ENCODE peak calls at places on chromosomes 4 and X, in eight cellular contexts. M, H, S, X, I, E, N and A are unnamed samples.

GRCh38 chr4:128924951-128925350 is 115.5 kb downstream of the JADE1 start:
- DNase-seq in M (no peak), H (no peak), S (no peak), X (no peak), I (no peak), E (no peak), N (no peak), A (no peak)

GRCh38 chrX:148698221-148698620 is 197.8 kb downstream of the AFF2 start:
- DNase-seq in M (no peak), H (no peak), S (no peak), X (no peak), I (no peak), E (no peak), N (no peak), A (no peak)

GRCh38 chrX:124401696-124402095 is 55.3 kb downstream of the SH2D1A start:
- DNase-seq in M (no peak), H (no peak), S (no peak), X (no peak), I (no peak), E (no peak), N (no peak), A (no peak)

GRCh38 chr4:38560763-38561558 is 103.0 kb upstream of the KLF3 start:
- DNase-seq in M (no peak), H (no peak), S (no peak), X (peak; percentile 54), I (no peak), E (no peak), N (no peak), A (no peak)

GRCh38 chr4:114358901-114359300 is 239.7 kb upstream of the UGT8 start:
- DNase-seq in M (no peak), H (no peak), S (no peak), X (no peak), I (no peak), E (no peak), N (no peak), A (no peak)

GRCh38 chrX:20829665-20830481 is 544.3 kb upstream of the CNKSR2 start:
- DNase-seq in M (no peak), H (no peak), S (no peak), X (no peak), I (no peak), E (no peak), N (no peak), A (no peak)

GRCh38 chr4:150739591-150739990 is 157.6 kb downstream of the MAB21L2 start:
- DNase-seq in M (no peak), H (no peak), S (no peak), X (no peak), I (no peak), E (no peak), N (no peak), A (no peak)

GRCh38 chr4:74932832-74933561 is at the start of gene PARM1:
- DNase-seq in M (peak; percentile 80), H (peak; percentile 83), S (peak; percentile 39), X (no peak), I (peak; percentile 95), E (peak; percentile 88), N (peak; percentile 95), A (peak; percentile 94)

GRCh38 chrX:141341341-141341740 is 99.0 kb upstream of the SPANXC start:
- DNase-seq in M (no peak), H (no peak), S (no peak), X (no peak), I (no peak), E (no peak), N (no peak), A (no peak)

GRCh38 chr4:3759236-3759635 is 6.9 kb upstream of the ADRA2C start:
- DNase-seq in M (no peak), H (no peak), S (no peak), X (no peak), I (no peak), E (no peak), N (no peak), A (no peak)

GRCh38 chr4:175971393-175972179 is 94.1 kb upstream of the WDR17 start:
- DNase-seq in M (no peak), H (no peak), S (no peak), X (no peak), I (no peak), E (no peak), N (no peak), A (no peak)

GRCh38 chrX:106707771-106708454 is 18.6 kb upstream of the RNF128 start:
- DNase-seq in M (no peak), H (no peak), S (no peak), X (no peak), I (no peak), E (no peak), N (no peak), A (no peak)

GRCh38 chr4:26731342-26731741 is 129.3 kb upstream of the STIM2 start:
- DNase-seq in M (no peak), H (no peak), S (no peak), X (peak; percentile 13), I (no peak), E (no peak), N (no peak), A (no peak)

GRCh38 chr4:77240469-77241066 is 83.6 kb downstream of the CCNG2 start:
- DNase-seq in M (peak; percentile 63), H (no peak), S (no peak), X (no peak), I (peak; percentile 81), E (peak; percentile 39), N (no peak), A (peak; percentile 44)

GRCh38 chr4:77235289-77235854 is 78.4 kb downstream of the CCNG2 start:
- DNase-seq in M (no peak), H (no peak), S (no peak), X (no peak), I (no peak), E (no peak), N (no peak), A (no peak)

GRCh38 chr4:77232653-77233052 is 75.6 kb downstream of the CCNG2 start:
- DNase-seq in M (no peak), H (no peak), S (no peak), X (no peak), I (no peak), E (no peak), N (no peak), A (no peak)

DNA sequence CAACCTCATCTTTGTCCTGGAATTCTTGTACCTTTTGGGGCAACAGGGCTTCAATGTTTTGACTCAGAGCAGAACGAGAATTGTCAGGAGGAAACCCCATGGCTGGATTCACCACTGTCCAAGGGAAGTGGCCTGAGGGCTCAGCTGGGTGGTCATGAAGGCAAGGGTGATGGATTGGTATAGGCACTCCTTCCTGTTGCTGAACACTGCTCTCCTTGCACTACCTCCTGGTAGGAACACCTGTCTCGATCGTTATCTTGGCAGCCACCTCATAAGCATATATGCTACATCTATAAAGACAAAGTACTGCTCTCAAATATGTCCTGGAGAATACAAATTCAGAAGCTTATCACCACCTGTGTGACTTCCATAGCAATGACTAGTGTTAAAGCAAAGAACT is 79.8 kb downstream of the CCNG2 start:
- DNase-seq in M (no peak), H (no peak), S (no peak), X (no peak), I (no peak), E (no peak), N (no peak), A (no peak)
- H3K27me3 ChIP-seq in M (no peaks in the 10 kb centered on the region), H (no peaks in the 10 kb centered on the region), S (no peaks in the 10 kb centered on the region), X (no peaks in the 10 kb centered on the region), I (no peaks in the 10 kb centered on the region), E (no peaks in the 10 kb centered on the region), N (no peaks in the 10 kb centered on the region), A (no peaks in the 10 kb centered on the region)

DNA sequence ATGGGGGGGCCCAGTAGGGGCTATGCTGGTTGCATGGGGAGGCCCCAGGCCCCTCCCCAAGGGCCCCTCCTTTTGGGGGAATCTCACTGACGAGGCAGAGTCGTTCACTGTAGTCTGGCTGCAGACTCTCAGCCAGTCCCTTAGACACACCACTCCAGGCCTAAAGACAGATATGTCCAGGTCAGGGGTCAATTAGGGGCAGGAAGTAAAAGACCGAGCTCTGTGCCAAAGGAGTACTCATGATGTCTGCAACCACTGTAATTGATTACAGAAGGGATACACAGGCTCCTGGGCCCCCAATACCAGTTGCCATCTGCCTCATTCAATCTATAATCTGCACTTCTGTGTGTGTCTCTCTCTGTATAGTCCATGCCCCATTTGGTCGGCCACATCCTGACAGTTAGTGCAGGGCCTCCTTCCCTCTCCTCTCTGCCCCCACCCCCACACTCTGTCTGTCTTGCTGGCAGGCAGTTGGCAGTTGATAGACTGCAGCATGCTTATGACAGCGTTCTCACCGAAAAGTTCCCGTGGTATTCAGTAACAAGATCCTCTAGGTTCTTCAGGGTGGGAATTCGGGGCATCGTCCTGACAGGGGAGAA is 1.3 kb upstream of the CXorf65 start:
- DNase-seq in M (no peak), H (peak; percentile 50), S (no peak), X (no peak), I (peak; percentile 76), E (no peak), N (no peak), A (no peak)
- TF ChIP-seq POLR2A in M (no peak), H (no peak), S (no peak), X (no peak), I (no peak), E (no peak), N (no peak), A (no peak)

GRCh38 chrX:11135483-11136185 is 24.5 kb downstream of the HCCS start:
- DNase-seq in M (no peak), H (no peak), S (no peak), X (no peak), I (no peak), E (no peak), N (no peak), A (no peak)

GRCh38 chrX:11125079-11125478 is 13.9 kb downstream of the HCCS start:
- DNase-seq in M (no peak), H (no peak), S (no peak), X (no peak), I (no peak), E (no peak), N (no peak), A (no peak)

GRCh38 chrX:11129546-11129945 is 18.4 kb downstream of the HCCS start:
- DNase-seq in M (no peak), H (no peak), S (no peak), X (no peak), I (no peak), E (no peak), N (no peak), A (no peak)

GRCh38 chrX:11130142-11130541 is 19.0 kb downstream of the HCCS start:
- DNase-seq in M (no peak), H (no peak), S (no peak), X (no peak), I (no peak), E (no peak), N (no peak), A (no peak)
- TF ChIP-seq CTCF in M (no peak), H (no peak), S (no peak), X (no peak), I (no peak), E (no peak), N (no peak), A (no peak)

DNA sequence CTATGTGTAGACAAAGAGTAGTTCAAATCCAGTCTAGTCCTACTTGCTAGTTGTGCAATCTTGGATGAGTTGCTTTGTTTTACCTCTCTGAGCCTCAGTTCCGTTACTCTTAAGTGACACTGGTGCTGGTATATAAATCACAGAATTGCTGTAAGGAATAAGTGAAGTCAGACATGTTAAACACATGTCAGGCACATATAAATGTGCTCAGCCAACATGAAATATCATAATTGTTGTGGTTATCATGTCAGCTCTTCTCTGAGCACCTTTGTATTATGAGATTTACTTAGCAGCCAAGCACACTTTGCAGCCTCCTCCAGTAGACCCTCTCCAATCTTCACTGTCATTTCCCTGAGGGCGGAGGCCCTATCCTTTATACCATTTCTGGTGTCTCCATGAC is 87.9 kb upstream of the PAK3 start:
- DNase-seq in M (no peak), H (no peak), S (no peak), X (no peak), I (no peak), E (no peak), N (no peak), A (no peak)
- H3K27me3 ChIP-seq in M (no peaks in the 10 kb centered on the region), H (no peaks in the 10 kb centered on the region), S (no peaks in the 10 kb centered on the region), X (no peaks in the 10 kb centered on the region), I (peaks cover 3% of the 10 kb centered on the region), E (no peaks in the 10 kb centered on the region), N (no peaks in the 10 kb centered on the region), A (no peaks in the 10 kb centered on the region)

GRCh38 chr4:8198906-8199593 is at the start of gene SH3TC1:
- DNase-seq in M (peak; percentile 90), H (peak; percentile 86), S (peak; percentile 36), X (peak; percentile 68), I (peak; percentile 97), E (peak; percentile 83), N (peak; percentile 91), A (peak; percentile 91)
- TF ChIP-seq POLR2A in M (no peak), H (peak; percentile 41), S (no peak), X (no peak), I (peak; percentile 71), E (no peak), N (peak; percentile 53), A (peak; percentile 67)